ENCODE peak calls at places on chromosome 17, in four cellular contexts. P is HL-60; M is tibial nerve; O is CD8-positive, alpha-beta T cell. V is an unnamed sample.

GRCh38 chr17:56441331-56441730 is 152.2 kb upstream of the NOG start:
- DNase-seq in O (no peak), P (no peak), M (no peak), V (peak; percentile 8)

GRCh38 chr17:80187493-80187892 is 17.7 kb downstream of the CARD14 start:
- DNase-seq in O (no peak), M (no peak), P (no peak), V (peak; percentile 61)

GRCh38 chr17:76408037-76408849 is 23.8 kb downstream of the SPHK1 start:
- DNase-seq in P (peak; percentile 79), O (peak; percentile 67), M (no peak), V (peak; percentile 60)

GRCh38 chr17:17348872-17349723 is 45.9 kb downstream of the NT5M start:
- DNase-seq in M (no peak), O (no peak), P (no peak), V (no peak)

GRCh38 chr17:32117399-32117798 is 24.9 kb upstream of the RHOT1 start:
- DNase-seq in P (no peak), O (no peak), M (no peak), V (no peak)

GRCh38 chr17:73719588-73720071 is 75.4 kb upstream of the SDK2 start:
- DNase-seq in M (peak; percentile 61), O (no peak), P (no peak), V (no peak)

GRCh38 chr17:8818047-8818446 is 18.9 kb upstream of the MFSD6L start:
- DNase-seq in O (no peak), M (no peak), P (no peak), V (no peak)

GRCh38 chr17:75396025-75396424 is 9.5 kb downstream of the GRB2 start:
- DNase-seq in O (no peak), P (no peak), M (no peak), V (no peak)

GRCh38 chr17:18074566-18075272 is 13.0 kb upstream of the DRG2 start:
- DNase-seq in P (no peak), M (no peak), O (no peak), V (no peak)

GRCh38 chr17:67276075-67276474 is 31.1 kb upstream of the HELZ start:
- DNase-seq in P (no peak), O (no peak), M (no peak), V (no peak)

GRCh38 chr17:10429416-10430045 is 7.8 kb upstream of the MYH8 start:
- DNase-seq in M (no peak), P (no peak), O (no peak), V (no peak)

GRCh38 chr17:33233855-33234228 is 59.3 kb downstream of the ASIC2 start:
- DNase-seq in O (no peak), M (no peak), P (no peak), V (no peak)

GRCh38 chr17:42518046-42518754 is 17.8 kb upstream of the NAGLU start:
- DNase-seq in P (peak; percentile 46), O (no peak), M (peak; percentile 69), V (peak; percentile 84)

GRCh38 chr17:67605259-67605912 is 112.3 kb upstream of the NOL11 start:
- DNase-seq in P (no peak), O (no peak), M (no peak), V (no peak)

GRCh38 chr17:11935734-11936406 is 61.4 kb downstream of the ZNF18 start:
- DNase-seq in M (no peak), P (peak; percentile 34), O (no peak), V (peak; percentile 40)

GRCh38 chr17:18039535-18040286 is 503 bp downstream of the GID4 start:
- DNase-seq in M (peak; percentile 18), P (no peak), O (no peak), V (peak; percentile 32)

GRCh38 chr17:30942311-30943079 is 20.8 kb downstream of the ADAP2 start:
- DNase-seq in M (no peak), P (no peak), O (no peak), V (no peak)

GRCh38 chr17:15233022-15233805 is 31.9 kb downstream of the PMP22 start:
- DNase-seq in O (no peak), P (peak; percentile 35), M (no peak), V (peak; percentile 42)

GRCh38 chr17:72901098-72901497 is 191.4 kb downstream of the SLC39A11 start:
- DNase-seq in O (no peak), P (no peak), M (no peak), V (no peak)

GRCh38 chr17:19275457-19276082 is 38.4 kb downstream of the EPN2 start:
- DNase-seq in P (no peak), O (no peak), M (no peak), V (no peak)

GRCh38 chr17:32931686-32932085 is 3.7 kb downstream of the TMEM98 start:
- DNase-seq in O (no peak), P (no peak), M (no peak), V (no peak)

GRCh38 chr17:30964878-30965277 is 6.0 kb upstream of the RNF135 start:
- DNase-seq in M (no peak), P (no peak), O (no peak), V (no peak)

GRCh38 chr17:19513897-19514488 is 19.7 kb upstream of the SLC47A1 start:
- DNase-seq in M (peak; percentile 48), P (peak; percentile 32), O (peak; percentile 49), V (peak; percentile 44)

GRCh38 chr17:74020522-74020921 is 183.0 kb upstream of the RPL38 start:
- DNase-seq in M (no peak), P (no peak), O (no peak), V (no peak)

GRCh38 chr17:8883353-8883752 is 15.9 kb upstream of the PIK3R6 start:
- DNase-seq in M (no peak), O (no peak), P (no peak), V (no peak)

GRCh38 chr17:76248013-76248782 is 7.9 kb upstream of the RNF157 start:
- DNase-seq in O (no peak), P (no peak), M (no peak), V (no peak)

GRCh38 chr17:51029142-51029541 is 91.5 kb downstream of the SPAG9 start:
- DNase-seq in P (no peak), M (no peak), O (no peak), V (no peak)

GRCh38 chr17:67280279-67280678 is 35.3 kb upstream of the HELZ start:
- DNase-seq in M (peak; percentile 23), O (no peak), P (no peak), V (peak; percentile 86)

GRCh38 chr17:38879878-38880727 is 10.2 kb downstream of the LASP1 start:
- DNase-seq in O (no peak), M (no peak), P (peak; percentile 53), V (peak; percentile 96)

GRCh38 chr17:39676198-39676819 is 8.1 kb downstream of the PNMT start:
- DNase-seq in P (peak; percentile 46), O (peak; percentile 43), M (no peak), V (no peak)

GRCh38 chr17:16507918-16508533 is 16.0 kb upstream of the LRRC75A start:
- DNase-seq in P (no peak), M (no peak), O (no peak), V (no peak)

GRCh38 chr17:50169881-50170459 is 4.2 kb downstream of the SGCA start:
- DNase-seq in P (no peak), M (no peak), O (no peak), V (no peak)

GRCh38 chr17:42193216-42194132 is 820 bp downstream of the GHDC start:
- DNase-seq in O (no peak), P (no peak), M (no peak), V (no peak)

GRCh38 chr17:82648761-82649474 is 674 bp upstream of the WDR45B start:
- DNase-seq in O (no peak), M (no peak), P (peak; percentile 21), V (peak; percentile 67)

GRCh38 chr17:15436399-15437369 is 30.7 kb downstream of the CDRT4 start:
- DNase-seq in P (peak; percentile 50), O (peak; percentile 3), M (peak; percentile 28), V (no peak)

GRCh38 chr17:77901476-77901875 is 57.0 kb upstream of the TNRC6C start:
- DNase-seq in M (no peak), O (no peak), P (no peak), V (no peak)

GRCh38 chr17:73091770-73092517 is 544 bp downstream of the SLC39A11 start:
- DNase-seq in O (no peak), P (peak; percentile 67), M (no peak), V (peak; percentile 52)

GRCh38 chr17:75571197-75571884 is 16.3 kb upstream of the MYO15B start:
- DNase-seq in M (no peak), O (no peak), P (peak; percentile 96), V (no peak)

DNA sequence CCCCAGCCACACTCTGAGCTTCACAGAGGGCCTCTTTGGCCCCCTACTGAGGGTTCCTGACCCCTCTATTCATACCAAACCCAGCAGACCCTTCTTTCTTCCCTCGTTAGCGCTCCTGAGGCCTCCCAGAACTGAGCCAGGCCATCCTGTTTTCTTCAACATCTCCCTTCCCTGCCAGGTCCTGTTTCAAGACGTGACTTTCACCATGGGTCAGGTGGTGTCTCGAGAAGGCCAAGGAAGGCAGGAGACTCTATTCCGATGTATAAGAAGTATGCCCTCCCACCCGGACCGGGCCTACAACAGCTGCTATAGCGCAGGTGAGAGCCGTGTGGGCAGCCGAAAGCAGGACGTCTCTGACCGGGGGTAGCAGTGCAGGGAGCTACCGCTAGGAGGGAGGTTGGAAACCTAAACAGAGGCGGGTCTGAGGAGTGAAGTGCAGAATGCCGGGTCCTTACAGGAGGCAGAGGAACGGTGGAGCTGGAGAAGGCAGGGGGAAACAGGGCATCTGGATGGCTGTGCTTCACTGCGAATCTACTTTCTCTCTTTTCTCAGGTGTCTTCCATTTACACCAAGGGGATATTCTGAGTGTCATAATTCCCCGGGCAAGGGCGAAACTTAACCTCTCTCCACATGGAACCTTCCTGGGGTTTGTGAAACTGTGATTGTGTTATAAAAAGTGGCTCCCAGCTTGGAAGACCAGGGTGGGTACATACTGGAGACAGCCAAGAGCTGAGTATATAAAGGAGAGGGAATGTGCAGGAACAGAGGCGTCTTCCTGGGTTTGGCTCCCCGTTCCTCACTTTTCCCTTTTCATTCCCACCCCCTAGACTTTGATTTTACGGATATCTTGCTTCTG is 1.3 kb upstream of the SENP3 start:
- DNase-seq in O (no peak), P (peak; percentile 67), M (no peak), V (no peak)
- TF ChIP-seq CTCF in O (no peak), P (peak; percentile 45), M (peak; percentile 54), V (no peak)

GRCh38 chr17:45282683-45283644 is 21.1 kb upstream of the SPATA32 start:
- DNase-seq in P (no peak), M (no peak), O (no peak), V (no peak)
- H3K27ac ChIP-seq in P (no peak overlapping the region), M (no peak overlapping the region), O (no peak overlapping the region), V (peak overlapping the region; percentile 87)

DNA sequence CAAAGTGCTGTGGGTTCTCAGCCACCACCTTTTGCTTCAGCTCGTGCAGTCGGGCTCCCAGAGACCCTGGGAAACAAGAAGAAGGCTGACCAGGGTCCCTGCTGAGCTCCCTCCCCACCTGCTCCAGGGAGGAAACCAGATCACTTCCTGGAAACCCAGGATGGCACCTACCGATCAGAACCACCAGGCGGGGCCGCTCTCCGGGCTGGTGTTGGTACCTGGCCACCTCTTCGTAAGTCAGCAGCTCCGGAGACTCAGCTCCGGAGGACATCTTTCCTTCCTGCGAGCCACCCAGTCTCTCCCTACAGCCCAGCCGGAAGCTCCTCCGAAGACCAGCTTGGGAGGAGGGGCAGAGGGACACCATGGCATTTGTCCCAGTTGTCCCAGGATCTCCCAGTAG is 18.9 kb downstream of the MPP3 start:
- DNase-seq in O (no peak), P (no peak), M (no peak), V (no peak)
- TF ChIP-seq CTCF in O (no peak), P (no peak), M (no peak), V (no peak)

DNA sequence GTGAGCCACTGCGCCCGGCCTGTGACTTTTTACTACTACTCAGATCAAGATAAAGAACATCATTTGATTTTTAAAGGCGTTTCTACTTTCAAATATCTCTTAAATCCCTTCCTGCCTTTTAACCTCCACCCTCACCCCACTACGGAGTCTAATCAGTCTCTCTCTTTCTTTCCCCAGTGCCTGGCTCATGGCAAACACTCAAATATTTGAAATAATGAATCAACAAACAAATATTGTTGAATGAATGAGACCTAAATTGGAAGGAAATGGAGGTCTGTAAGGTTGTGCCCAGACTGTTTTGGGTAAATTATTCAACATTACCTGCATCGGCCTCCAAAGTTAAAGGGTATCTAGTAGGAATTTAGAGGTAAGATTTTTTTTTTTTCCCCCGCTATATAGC is 14.7 kb downstream of the COPZ2 start:
- DNase-seq in P (no peak), M (no peak), O (no peak), V (no peak)
- H3K27ac ChIP-seq in P (no peak overlapping the region), M (peak overlapping the region; percentile 95), O (no peak overlapping the region), V (peak overlapping the region; percentile 98)

V was measured in RWPE1.